ENCODE peak calls at places on chromosome 22, in five cellular contexts. One of them, this sample, is unnamed.

GRCh38 chr22:46465793-46466192 is 71.6 kb downstream of the CELSR1 start:
- DNase-seq in left kidney: no peak
- DNase-seq in Peyer's patch: no peak
- DNase-seq in stimulated activated CD4-positive, alpha-beta T cell treated with anti-CD3 and anti-CD28 coated beads, Interleukin-12 subunit alpha, Interleukin-12 subunit beta, amount 100 ng/mL, for 4 hours: no peak
- DNase-seq in cardiac fibroblast: no peak
- DNase-seq in this sample: no peak

GRCh38 chr22:45290410-45290936 is 5.7 kb downstream of the UPK3A start:
- DNase-seq in stimulated activated CD4-positive, alpha-beta T cell treated with anti-CD3 and anti-CD28 coated beads, Interleukin-12 subunit alpha, Interleukin-12 subunit beta, amount 100 ng/mL, for 4 hours: no peak
- DNase-seq in left kidney: peak; percentile 88
- DNase-seq in Peyer's patch: peak; percentile 75
- DNase-seq in cardiac fibroblast: peak; percentile 42
- DNase-seq in this sample: no peak

GRCh38 chr22:44314425-44315067 is 1.8 kb upstream of the SHISAL1 start:
- DNase-seq in left kidney: peak; percentile 47
- DNase-seq in cardiac fibroblast: no peak
- DNase-seq in Peyer's patch: no peak
- DNase-seq in stimulated activated CD4-positive, alpha-beta T cell treated with anti-CD3 and anti-CD28 coated beads, Interleukin-12 subunit alpha, Interleukin-12 subunit beta, amount 100 ng/mL, for 4 hours: no peak
- DNase-seq in this sample: no peak

GRCh38 chr22:44192098-44192810 is 11.5 kb downstream of the PARVG start:
- DNase-seq in left kidney: peak; percentile 43
- DNase-seq in cardiac fibroblast: no peak
- DNase-seq in stimulated activated CD4-positive, alpha-beta T cell treated with anti-CD3 and anti-CD28 coated beads, Interleukin-12 subunit alpha, Interleukin-12 subunit beta, amount 100 ng/mL, for 4 hours: peak; percentile 12
- DNase-seq in Peyer's patch: no peak
- DNase-seq in this sample: no peak

GRCh38 chr22:19064354-19065054 is 57.7 kb downstream of the DGCR2 start:
- DNase-seq in Peyer's patch: peak; percentile 37
- DNase-seq in stimulated activated CD4-positive, alpha-beta T cell treated with anti-CD3 and anti-CD28 coated beads, Interleukin-12 subunit alpha, Interleukin-12 subunit beta, amount 100 ng/mL, for 4 hours: no peak
- DNase-seq in cardiac fibroblast: no peak
- DNase-seq in left kidney: no peak
- DNase-seq in this sample: no peak

GRCh38 chr22:45475876-45476514 is 26.7 kb upstream of the FBLN1 start:
- DNase-seq in cardiac fibroblast: no peak
- DNase-seq in stimulated activated CD4-positive, alpha-beta T cell treated with anti-CD3 and anti-CD28 coated beads, Interleukin-12 subunit alpha, Interleukin-12 subunit beta, amount 100 ng/mL, for 4 hours: no peak
- DNase-seq in Peyer's patch: no peak
- DNase-seq in left kidney: no peak
- DNase-seq in this sample: no peak

GRCh38 chr22:20061481-20061861 is 18.6 kb upstream of the DGCR8 start:
- DNase-seq in cardiac fibroblast: peak; percentile 56
- DNase-seq in stimulated activated CD4-positive, alpha-beta T cell treated with anti-CD3 and anti-CD28 coated beads, Interleukin-12 subunit alpha, Interleukin-12 subunit beta, amount 100 ng/mL, for 4 hours: no peak
- DNase-seq in Peyer's patch: no peak
- DNase-seq in left kidney: no peak
- DNase-seq in this sample: no peak

GRCh38 chr22:32080904-32081303 is 37.8 kb downstream of the SLC5A1 start:
- DNase-seq in stimulated activated CD4-positive, alpha-beta T cell treated with anti-CD3 and anti-CD28 coated beads, Interleukin-12 subunit alpha, Interleukin-12 subunit beta, amount 100 ng/mL, for 4 hours: no peak
- DNase-seq in cardiac fibroblast: peak; percentile 73
- DNase-seq in left kidney: peak; percentile 61
- DNase-seq in Peyer's patch: no peak
- DNase-seq in this sample: no peak

GRCh38 chr22:49418341-49418894 is 409.3 kb downstream of the BRD1 start:
- DNase-seq in stimulated activated CD4-positive, alpha-beta T cell treated with anti-CD3 and anti-CD28 coated beads, Interleukin-12 subunit alpha, Interleukin-12 subunit beta, amount 100 ng/mL, for 4 hours: no peak
- DNase-seq in left kidney: no peak
- DNase-seq in Peyer's patch: no peak
- DNase-seq in cardiac fibroblast: no peak
- DNase-seq in this sample: no peak